ENCODE peak calls at places on chromosomes 11 and 22, in six cellular contexts. G is RPMI8226, B is heart right ventricle, H is ELR, V is foreskin fibroblast, Q is left kidney. C is an unnamed sample.
A peak's percentile ranks its signal among the peaks of the same experiment; 100 is the strongest.

GRCh38 chr11:130449246-130449990 is 973 bp downstream of the ADAMTS15 start:
- DNase-seq in G (no peak), B (no peak), H (no peak), V (peak; percentile 50), Q (peak; percentile 60), C (no peak)

GRCh38 chr11:23563591-23563990 is 703.3 kb upstream of the CCDC179 start:
- DNase-seq in G (no peak), B (no peak), H (no peak), V (no peak), Q (no peak), C (no peak)

GRCh38 chr11:20031155-20032001 is 128.9 kb downstream of the DBX1 start:
- DNase-seq in G (no peak), B (no peak), H (peak; percentile 84), V (peak; percentile 83), Q (no peak), C (no peak)

GRCh38 chr11:2791521-2792375 is 92.0 kb upstream of the KCNQ1OT1 start:
- DNase-seq in G (no peak), B (peak; percentile 45), H (no peak), V (no peak), Q (peak; percentile 56), C (peak; percentile 40)

GRCh38 chr22:49659281-49659923 is 168.3 kb downstream of the BRD1 start:
- DNase-seq in G (no peak), B (no peak), H (no peak), V (no peak), Q (no peak), C (no peak)

GRCh38 chr22:37549704-37550059 is 10.6 kb upstream of the CDC42EP1 start:
- DNase-seq in G (no peak), B (peak; percentile 63), H (peak; percentile 45), V (peak; percentile 76), Q (peak; percentile 91), C (peak; percentile 57)

GRCh38 chr22:40002935-40003715 is 8.4 kb downstream of the FAM83F start:
- DNase-seq in G (no peak), B (no peak), H (no peak), V (no peak), Q (no peak), C (no peak)

GRCh38 chr11:82818399-82819043 is 81.7 kb downstream of the PRCP start:
- DNase-seq in G (no peak), B (no peak), H (no peak), V (no peak), Q (peak; percentile 43), C (no peak)

GRCh38 chr22:31681625-31682345 is 19.8 kb upstream of the PISD start:
- DNase-seq in G (no peak), B (no peak), H (no peak), V (peak; percentile 57), Q (no peak), C (no peak)

C was measured in Right ventricle myocardium superior.